ENCODE peak calls at places on chromosomes 2 and 18, in four cellular contexts. N is A549, W is pancreas, C is lower lobe of right lung. F is an unnamed sample.

GRCh38 chr2:161586517-161587167 is 37.6 kb upstream of the SLC4A10 start:
- DNase-seq in C (no peak), W (no peak), N (peak), F (no peak)

GRCh38 chr2:129901754-129902415 is 77.6 kb upstream of the RAB6C start:
- DNase-seq in W (no peak), C (no peak), N (no peak), F (peak)

GRCh38 chr2:75499534-75499933 is 61.2 kb downstream of the EVA1A start:
- DNase-seq in C (no peak), W (no peak), N (no peak), F (no peak)

GRCh38 chr18:75216212-75216925 is 5.8 kb downstream of the TSHZ1 start:
- DNase-seq in W (no peak), N (no peak), C (no peak), F (no peak)

GRCh38 chr2:102251042-102251848 is 60.1 kb upstream of the IL1RL1 start:
- DNase-seq in W (peak), C (peak), N (peak), F (peak)

GRCh38 chr2:42503291-42503690 is 9.5 kb upstream of the KCNG3 start:
- DNase-seq in N (no peak), W (no peak), C (no peak), F (no peak)

GRCh38 chr18:40414155-40414754 is 1540.8 kb upstream of the PIK3C3 start:
- DNase-seq in W (no peak), C (no peak), N (no peak), F (no peak)

GRCh38 chr2:17822452-17823117 is 6.3 kb downstream of the MSGN1 start:
- DNase-seq in N (no peak), W (no peak), C (no peak), F (no peak)

GRCh38 chr2:219362524-219363164 is 25.1 kb downstream of the DNPEP start:
- DNase-seq in N (no peak), W (no peak), C (no peak), F (no peak)

GRCh38 chr18:39667905-39668304 is 2102.3 kb upstream of the CELF4 start:
- DNase-seq in C (no peak), W (no peak), N (no peak), F (no peak)

GRCh38 chr2:157662401-157662800 is 33.7 kb upstream of the ACVR1C start:
- DNase-seq in C (no peak), N (no peak), W (no peak), F (no peak)

GRCh38 chr2:101895819-101896322 is 95.9 kb upstream of the IL1R2 start:
- DNase-seq in C (no peak), N (no peak), W (no peak), F (no peak)

GRCh38 chr2:188600536-188601210 is 309.0 kb downstream of the GULP1 start:
- DNase-seq in N (no peak), W (no peak), C (no peak), F (no peak)

GRCh38 chr2:53088062-53088461 is 679.5 kb upstream of the CHAC2 start:
- DNase-seq in W (no peak), C (no peak), N (no peak), F (no peak)

GRCh38 chr2:240392084-240392947 is 43.1 kb upstream of the GPC1 start:
- DNase-seq in W (no peak), C (peak), N (no peak), F (peak)

GRCh38 chr18:79566841-79567370 is 112.7 kb upstream of the CTDP1 start:
- DNase-seq in W (no peak), N (no peak), C (peak), F (peak)

GRCh38 chr2:58686757-58687156 is 445.6 kb upstream of the FANCL start:
- DNase-seq in N (no peak), C (no peak), W (no peak), F (no peak)

GRCh38 chr2:29218550-29219125 is 103.4 kb downstream of the CLIP4 start:
- DNase-seq in W (no peak), N (no peak), C (no peak), F (peak)

GRCh38 chr2:65387017-65387416 is 45.4 kb downstream of the SPRED2 start:
- DNase-seq in N (no peak), W (no peak), C (no peak), F (no peak)

GRCh38 chr2:27507293-27507692 is 10.7 kb downstream of the GCKR start:
- DNase-seq in N (no peak), W (no peak), C (no peak), F (no peak)

GRCh38 chr18:79940814-79941472 is 10.5 kb downstream of the SLC66A2 start:
- DNase-seq in C (peak), N (no peak), W (no peak), F (peak)

GRCh38 chr2:207133862-207134519 is 31.8 kb downstream of the KLF7 start:
- DNase-seq in N (no peak), C (peak), W (peak), F (no peak)

GRCh38 chr2:48906640-48907039 is 151.1 kb upstream of the LHCGR start:
- DNase-seq in W (no peak), C (no peak), N (no peak), F (no peak)

GRCh38 chr18:13422541-13423147 is 204.1 kb downstream of the LDLRAD4 start:
- DNase-seq in W (no peak), C (no peak), N (no peak), F (no peak)

GRCh38 chr2:203797363-203798111 is 70.0 kb upstream of the CTLA4 start:
- DNase-seq in C (no peak), N (no peak), W (no peak), F (no peak)

GRCh38 chr2:51516667-51517066 is 484.7 kb upstream of the NRXN1 start:
- DNase-seq in W (no peak), C (no peak), N (no peak), F (no peak)

GRCh38 chr2:169388161-169388560 is 25.8 kb upstream of the LRP2 start:
- DNase-seq in C (no peak), N (no peak), W (no peak), F (no peak)

GRCh38 chr2:8448822-8449577 is 232.9 kb upstream of the ID2 start:
- DNase-seq in C (no peak), W (no peak), N (no peak), F (peak)

GRCh38 chr2:15919716-15920444 is 20.5 kb upstream of the MYCN start:
- DNase-seq in N (no peak), C (no peak), W (no peak), F (peak)

GRCh38 chr2:131656816-131657633 is 129.3 kb downstream of the CCDC74A start:
- DNase-seq in W (no peak), C (peak), N (no peak), F (no peak)

GRCh38 chr2:131659168-131659572 is 131.5 kb downstream of the CCDC74A start:
- DNase-seq in W (no peak), N (no peak), C (no peak), F (no peak)

GRCh38 chr2:131657895-131658768 is 130.4 kb downstream of the CCDC74A start:
- DNase-seq in W (no peak), N (no peak), C (peak), F (no peak)

DNA sequence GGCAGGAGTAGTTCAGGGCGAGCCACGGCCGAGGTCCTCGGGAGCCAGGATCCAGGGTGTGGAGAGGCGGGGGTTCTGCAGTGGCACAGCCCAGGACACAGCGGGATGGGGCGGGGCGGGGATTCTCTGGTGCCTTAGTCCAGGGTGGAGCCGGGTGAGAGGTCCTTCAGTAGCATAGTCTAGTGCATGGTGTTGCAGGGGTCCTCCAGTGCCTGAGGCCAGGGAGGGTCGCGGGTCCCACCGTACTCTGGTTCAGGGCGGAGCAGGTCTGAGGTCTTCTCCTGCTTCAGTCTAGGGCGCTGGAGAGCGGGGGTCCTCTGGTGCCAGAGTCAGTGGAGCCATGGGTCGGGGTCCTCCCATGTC is 131.1 kb downstream of the CCDC74A start:
- DNase-seq in W (no peak), C (peak), N (no peak), F (no peak)
- H3K4me3 ChIP-seq in W (no peak), C (no peak), N (no peak), F (no peak)

DNA sequence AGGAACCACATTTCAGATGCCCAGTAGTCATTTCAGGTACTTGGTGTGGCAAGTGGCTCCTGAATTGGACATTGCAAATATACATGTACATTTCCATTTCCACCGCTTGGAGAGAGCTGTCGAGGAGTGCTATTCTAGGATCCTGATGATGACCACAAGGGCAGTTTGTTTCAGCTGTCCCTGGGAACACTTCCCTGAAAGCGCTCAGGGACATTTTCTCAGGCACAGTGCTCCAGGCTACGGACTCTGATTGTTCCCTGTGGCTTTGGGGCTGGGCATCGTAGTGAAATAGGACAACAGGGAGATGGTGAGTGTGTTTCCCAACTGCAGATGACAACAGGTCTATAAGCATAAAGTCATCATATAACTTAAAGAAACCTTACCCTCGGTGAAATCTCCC is 3.1 kb downstream of the DBI start:
- DNase-seq in C (no peak), W (no peak), N (no peak), F (no peak)
- H3K4me3 ChIP-seq in C (no peak), W (no peak), N (no peak), F (no peak)

GRCh38 chr2:237662671-237663093 is 35.3 kb downstream of the LRRFIP1 start:
- DNase-seq in C (peak), W (peak), N (no peak), F (peak)
- H3K4me3 ChIP-seq in C (peak), W (no peak), N (no peak), F (no peak)

GRCh38 chr18:48839819-48840490 is 110.8 kb downstream of the SMAD7 start:
- DNase-seq in C (peak), N (no peak), W (no peak), F (no peak)

GRCh38 chr18:48843162-48843561 is 107.6 kb downstream of the SMAD7 start:
- DNase-seq in C (peak), W (no peak), N (no peak), F (no peak)

GRCh38 chr18:48842259-48843061 is 108.3 kb downstream of the SMAD7 start:
- DNase-seq in N (no peak), C (peak), W (peak), F (peak)

GRCh38 chr18:48840491-48840877 is 110.3 kb downstream of the SMAD7 start:
- DNase-seq in N (no peak), C (peak), W (no peak), F (no peak)

GRCh38 chr18:48841381-48842258 is 109.1 kb downstream of the SMAD7 start:
- DNase-seq in N (no peak), C (peak), W (no peak), F (no peak)
- H3K4me3 ChIP-seq in N (no peak), C (peak), W (no peak), F (peak)